ENCODE peak calls at places on chromosomes 12 and 14, in seven cellular contexts. U, Y, X, S, E, L and O are unnamed samples.

GRCh38 chr12:39902823-39903222 is 203.1 kb downstream of the SLC2A13 start:
- DNase-seq in E (no peak), Y (no peak), L (no peak), S (no peak), U (peak), X (no peak), O (no peak)

GRCh38 chr14:58944226-58944769 is 244.2 kb upstream of the DAAM1 start:
- DNase-seq in S (no peak), U (no peak), X (no peak), L (no peak), E (no peak), Y (no peak), O (peak)

GRCh38 chr14:80560800-80561199 is 349.5 kb upstream of the DIO2 start:
- DNase-seq in X (no peak), L (no peak), Y (no peak), S (no peak), U (no peak), E (no peak), O (no peak)

GRCh38 chr12:12612403-12612802 is 727 bp downstream of the CREBL2 start:
- DNase-seq in L (no peak), X (no peak), Y (peak), U (peak), E (peak), S (no peak), O (no peak)

GRCh38 chr12:116876151-116876869 is 4.9 kb downstream of the HRK start:
- DNase-seq in L (no peak), U (no peak), E (no peak), S (no peak), X (no peak), Y (no peak), O (no peak)

GRCh38 chr12:88202500-88202899 is 60.4 kb downstream of the TMTC3 start:
- DNase-seq in Y (no peak), S (no peak), E (no peak), L (no peak), U (peak), X (no peak), O (no peak)

GRCh38 chr12:127174881-127175280 is 1092.1 kb upstream of the TMEM132C start:
- DNase-seq in S (no peak), L (no peak), X (no peak), Y (no peak), U (peak), E (no peak), O (no peak)

GRCh38 chr14:69666698-69667211 is 55.4 kb downstream of the SUSD6 start:
- DNase-seq in L (no peak), S (no peak), Y (peak), X (no peak), U (no peak), E (no peak), O (no peak)

GRCh38 chr12:11719678-11720099 is 70.2 kb downstream of the ETV6 start:
- DNase-seq in U (peak), X (no peak), E (no peak), L (peak), Y (peak), S (peak), O (no peak)

GRCh38 chr12:96233941-96234461 is 39.8 kb downstream of the ELK3 start:
- DNase-seq in E (peak), U (peak), X (no peak), S (peak), L (no peak), Y (peak), O (no peak)